ENCODE peak calls at places on chromosomes 7 and 10, in six cellular contexts. One of them, this sample, is unnamed.
A peak's percentile ranks its signal among the peaks of the same experiment; 100 is the strongest.

GRCh38 chr7:150971242-150972048 is 6.7 kb downstream of the KCNH2 start:
- DNase-seq in H9: no peak
- DNase-seq in Peyer's patch: no peak
- DNase-seq in left ventricle myocardium inferior: peak; percentile 52
- DNase-seq in MM.1S: no peak
- DNase-seq in dorsolateral prefrontal cortex: no peak
- DNase-seq in this sample: no peak

GRCh38 chr7:116161733-116162132 is 48.6 kb upstream of the TES start:
- DNase-seq in dorsolateral prefrontal cortex: no peak
- DNase-seq in H9: peak; percentile 49
- DNase-seq in Peyer's patch: no peak
- DNase-seq in left ventricle myocardium inferior: no peak
- DNase-seq in MM.1S: no peak
- DNase-seq in this sample: no peak

GRCh38 chr7:65832281-65832680 is 40.6 kb upstream of the VKORC1L1 start:
- DNase-seq in left ventricle myocardium inferior: no peak
- DNase-seq in H9: peak; percentile 42
- DNase-seq in MM.1S: no peak
- DNase-seq in Peyer's patch: no peak
- DNase-seq in dorsolateral prefrontal cortex: no peak
- DNase-seq in this sample: peak; percentile 35

GRCh38 chr7:121043314-121044234 is 55.1 kb downstream of the CPED1 start:
- DNase-seq in MM.1S: no peak
- DNase-seq in Peyer's patch: no peak
- DNase-seq in H9: no peak
- DNase-seq in dorsolateral prefrontal cortex: no peak
- DNase-seq in left ventricle myocardium inferior: no peak
- DNase-seq in this sample: no peak

GRCh38 chr7:93622036-93622714 is 47.7 kb upstream of the CALCR start:
- DNase-seq in dorsolateral prefrontal cortex: no peak
- DNase-seq in Peyer's patch: no peak
- DNase-seq in H9: peak; percentile 35
- DNase-seq in MM.1S: peak; percentile 57
- DNase-seq in left ventricle myocardium inferior: no peak
- DNase-seq in this sample: no peak

GRCh38 chr7:102897856-102898531 is 14.8 kb upstream of the LRRC17 start:
- DNase-seq in H9: no peak
- DNase-seq in Peyer's patch: no peak
- DNase-seq in left ventricle myocardium inferior: no peak
- DNase-seq in MM.1S: no peak
- DNase-seq in dorsolateral prefrontal cortex: no peak
- DNase-seq in this sample: no peak

GRCh38 chr7:118844748-118845147 is 620.2 kb downstream of the ANKRD7 start:
- DNase-seq in MM.1S: no peak
- DNase-seq in dorsolateral prefrontal cortex: no peak
- DNase-seq in Peyer's patch: no peak
- DNase-seq in H9: no peak
- DNase-seq in left ventricle myocardium inferior: no peak
- DNase-seq in this sample: no peak

GRCh38 chr7:151623766-151624165 is 104.1 kb upstream of the RHEB start:
- DNase-seq in dorsolateral prefrontal cortex: no peak
- DNase-seq in MM.1S: no peak
- DNase-seq in H9: no peak
- DNase-seq in Peyer's patch: no peak
- DNase-seq in left ventricle myocardium inferior: no peak
- DNase-seq in this sample: no peak

GRCh38 chr7:152106990-152107389 is 81.5 kb downstream of the GALNT11 start:
- DNase-seq in H9: no peak
- DNase-seq in dorsolateral prefrontal cortex: no peak
- DNase-seq in Peyer's patch: no peak
- DNase-seq in MM.1S: no peak
- DNase-seq in left ventricle myocardium inferior: no peak
- DNase-seq in this sample: no peak

GRCh38 chr10:109933984-109934565 is 10.8 kb upstream of the XPNPEP1 start:
- DNase-seq in left ventricle myocardium inferior: no peak
- DNase-seq in MM.1S: no peak
- DNase-seq in Peyer's patch: peak; percentile 64
- DNase-seq in dorsolateral prefrontal cortex: no peak
- DNase-seq in H9: peak; percentile 65
- DNase-seq in this sample: no peak

GRCh38 chr10:131174211-131174565 is 137.3 kb downstream of the TCERG1L start:
- DNase-seq in dorsolateral prefrontal cortex: peak; percentile 21
- DNase-seq in H9: peak; percentile 28
- DNase-seq in MM.1S: no peak
- DNase-seq in Peyer's patch: no peak
- DNase-seq in left ventricle myocardium inferior: no peak
- DNase-seq in this sample: no peak

GRCh38 chr10:8575551-8576100 is 521.1 kb downstream of the GATA3 start:
- DNase-seq in H9: no peak
- DNase-seq in Peyer's patch: no peak
- DNase-seq in left ventricle myocardium inferior: no peak
- DNase-seq in MM.1S: no peak
- DNase-seq in dorsolateral prefrontal cortex: no peak
- DNase-seq in this sample: no peak

GRCh38 chr10:121774813-121775212 is 153.0 kb downstream of the ATE1 start:
- DNase-seq in H9: no peak
- DNase-seq in left ventricle myocardium inferior: no peak
- DNase-seq in MM.1S: no peak
- DNase-seq in Peyer's patch: no peak
- DNase-seq in dorsolateral prefrontal cortex: no peak
- DNase-seq in this sample: no peak

GRCh38 chr10:285216-285967 is 150.1 kb downstream of the ZMYND11 start:
- DNase-seq in MM.1S: no peak
- DNase-seq in Peyer's patch: no peak
- DNase-seq in dorsolateral prefrontal cortex: no peak
- DNase-seq in left ventricle myocardium inferior: no peak
- DNase-seq in H9: no peak
- DNase-seq in this sample: no peak

GRCh38 chr10:114479307-114479706 is 75.0 kb upstream of the AFAP1L2 start:
- DNase-seq in MM.1S: no peak
- DNase-seq in dorsolateral prefrontal cortex: no peak
- DNase-seq in left ventricle myocardium inferior: peak; percentile 44
- DNase-seq in Peyer's patch: peak; percentile 75
- DNase-seq in H9: no peak
- DNase-seq in this sample: no peak

GRCh38 chr10:27784272-27784671 is 38.7 kb upstream of the MKX start:
- DNase-seq in dorsolateral prefrontal cortex: no peak
- DNase-seq in MM.1S: peak; percentile 56
- DNase-seq in H9: no peak
- DNase-seq in Peyer's patch: no peak
- DNase-seq in left ventricle myocardium inferior: no peak
- DNase-seq in this sample: no peak

GRCh38 chr7:74026406-74027123 is 1.4 kb upstream of the ELN start:
- DNase-seq in left ventricle myocardium inferior: peak; percentile 83
- DNase-seq in MM.1S: peak; percentile 28
- DNase-seq in H9: peak; percentile 88
- DNase-seq in Peyer's patch: peak; percentile 85
- DNase-seq in dorsolateral prefrontal cortex: peak; percentile 75
- DNase-seq in this sample: peak; percentile 64

GRCh38 chr7:149330914-149331567 is 69.0 kb downstream of the ZNF783 start:
- DNase-seq in Peyer's patch: no peak
- DNase-seq in H9: peak; percentile 48
- DNase-seq in MM.1S: no peak
- DNase-seq in left ventricle myocardium inferior: no peak
- DNase-seq in dorsolateral prefrontal cortex: no peak
- DNase-seq in this sample: no peak

GRCh38 chr7:33841658-33842057 is 63.7 kb upstream of the BMPER start:
- DNase-seq in dorsolateral prefrontal cortex: no peak
- DNase-seq in MM.1S: no peak
- DNase-seq in Peyer's patch: peak; percentile 47
- DNase-seq in H9: no peak
- DNase-seq in left ventricle myocardium inferior: no peak
- DNase-seq in this sample: no peak

GRCh38 chr7:18655969-18656761 is 160.6 kb downstream of the HDAC9 start:
- DNase-seq in Peyer's patch: no peak
- DNase-seq in dorsolateral prefrontal cortex: no peak
- DNase-seq in left ventricle myocardium inferior: no peak
- DNase-seq in H9: no peak
- DNase-seq in MM.1S: no peak
- DNase-seq in this sample: no peak

GRCh38 chr7:151743481-151743983 is 133.4 kb downstream of the PRKAG2 start:
- DNase-seq in dorsolateral prefrontal cortex: no peak
- DNase-seq in H9: no peak
- DNase-seq in left ventricle myocardium inferior: peak; percentile 57
- DNase-seq in MM.1S: no peak
- DNase-seq in Peyer's patch: no peak
- DNase-seq in this sample: no peak

GRCh38 chr7:82202965-82203364 is 240.6 kb downstream of the CACNA2D1 start:
- DNase-seq in left ventricle myocardium inferior: no peak
- DNase-seq in MM.1S: no peak
- DNase-seq in dorsolateral prefrontal cortex: no peak
- DNase-seq in Peyer's patch: no peak
- DNase-seq in H9: no peak
- DNase-seq in this sample: no peak

GRCh38 chr10:63120554-63120953 is 12.6 kb upstream of the NRBF2 start:
- DNase-seq in dorsolateral prefrontal cortex: no peak
- DNase-seq in left ventricle myocardium inferior: no peak
- DNase-seq in H9: no peak
- DNase-seq in MM.1S: no peak
- DNase-seq in Peyer's patch: no peak
- DNase-seq in this sample: no peak

GRCh38 chr7:108099650-108100049 is 30.5 kb downstream of the LAMB4 start:
- DNase-seq in Peyer's patch: no peak
- DNase-seq in left ventricle myocardium inferior: no peak
- DNase-seq in H9: no peak
- DNase-seq in dorsolateral prefrontal cortex: no peak
- DNase-seq in MM.1S: no peak
- DNase-seq in this sample: no peak

DNA sequence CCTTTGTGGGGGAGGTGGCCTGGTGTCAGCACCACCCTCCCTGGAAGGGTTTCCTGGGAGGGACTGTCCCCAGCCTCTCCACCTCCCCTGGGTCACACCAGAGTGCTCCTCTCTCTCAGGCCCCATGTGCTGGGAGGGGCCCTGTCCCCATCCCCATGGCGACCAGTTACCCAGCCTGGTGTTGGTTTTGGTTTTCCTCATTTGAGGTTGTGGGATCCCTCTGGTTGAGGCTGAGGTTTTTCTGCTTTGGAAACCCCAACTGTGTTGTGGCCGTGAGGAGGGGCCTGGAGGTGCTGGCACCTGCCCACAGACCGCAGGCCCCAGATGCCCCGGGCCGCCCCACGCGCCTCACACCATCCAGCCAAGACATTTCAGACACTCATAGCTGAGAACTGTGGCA is 106.3 kb downstream of the GRK5 start:
- DNase-seq in Peyer's patch: peak; percentile 74
- DNase-seq in H9: no peak
- DNase-seq in dorsolateral prefrontal cortex: no peak
- DNase-seq in left ventricle myocardium inferior: no peak
- DNase-seq in MM.1S: peak; percentile 86
- DNase-seq in this sample: no peak
- H3K27ac ChIP-seq in Peyer's patch: peak overlapping the region; percentile 51
- H3K27ac ChIP-seq in H9: no peak overlapping the region
- H3K27ac ChIP-seq in dorsolateral prefrontal cortex: no peak overlapping the region
- H3K27ac ChIP-seq in left ventricle myocardium inferior: peak overlapping the region; percentile 45
- H3K27ac ChIP-seq in MM.1S: peak overlapping the region; percentile 33
- H3K27ac ChIP-seq in this sample: no peak overlapping the region

DNA sequence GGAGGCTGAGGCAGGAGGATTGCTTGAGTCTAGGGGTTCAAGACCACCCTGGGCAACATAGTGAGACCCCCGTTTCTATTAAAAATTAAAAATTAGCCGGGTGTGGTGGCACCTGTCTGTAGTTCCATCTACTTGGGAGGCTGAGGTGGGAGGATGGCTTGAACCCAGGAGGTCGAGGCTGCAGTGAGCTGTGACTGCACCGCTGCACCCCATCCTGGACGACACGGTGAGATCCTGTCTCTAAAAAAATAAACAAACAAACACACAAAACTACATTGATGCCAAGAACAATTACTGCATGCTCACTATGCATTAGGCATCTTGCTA is 761 bp upstream of the CHST12 start:
- DNase-seq in MM.1S: no peak
- DNase-seq in left ventricle myocardium inferior: no peak
- DNase-seq in dorsolateral prefrontal cortex: no peak
- DNase-seq in Peyer's patch: no peak
- DNase-seq in H9: no peak
- DNase-seq in this sample: no peak
- H3K27ac ChIP-seq in MM.1S: peak overlapping the region; percentile 23
- H3K27ac ChIP-seq in left ventricle myocardium inferior: peak overlapping the region; percentile 82
- H3K27ac ChIP-seq in dorsolateral prefrontal cortex: no peak overlapping the region
- H3K27ac ChIP-seq in Peyer's patch: peak overlapping the region; percentile 44
- H3K27ac ChIP-seq in H9: no peak overlapping the region
- H3K27ac ChIP-seq in this sample: no peak overlapping the region

DNA sequence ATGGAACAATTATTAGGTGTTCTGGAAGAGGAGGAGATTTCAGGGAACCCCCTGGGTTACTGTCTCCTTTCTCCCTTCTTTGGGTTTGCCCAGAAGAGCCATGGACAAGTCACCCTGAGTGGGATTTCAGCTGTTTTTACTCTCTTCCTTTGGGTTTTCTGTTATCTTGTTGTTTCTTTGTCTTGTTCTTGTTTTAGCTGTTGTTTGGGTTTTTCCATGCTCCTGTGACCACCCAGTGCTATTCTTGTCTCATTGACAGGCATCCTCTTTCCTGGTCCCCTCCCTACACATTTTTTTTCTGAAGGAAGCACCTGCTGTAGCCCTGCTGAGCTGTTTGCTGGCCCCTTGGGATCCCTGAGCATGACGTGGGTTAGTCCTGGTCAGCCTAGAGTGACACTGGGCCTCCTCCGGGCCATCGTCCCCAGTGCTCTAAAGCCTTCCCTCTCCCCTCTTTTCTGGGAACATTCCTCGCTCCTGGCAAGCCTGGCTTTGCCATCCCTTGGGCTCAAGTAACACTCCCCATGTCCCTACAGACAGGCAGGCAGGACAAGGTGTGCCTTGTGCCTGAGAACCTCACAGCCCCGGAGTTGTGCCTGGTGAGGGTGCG is 3.5 kb downstream of the SH2D4B start:
- DNase-seq in MM.1S: no peak
- DNase-seq in H9: no peak
- DNase-seq in Peyer's patch: no peak
- DNase-seq in left ventricle myocardium inferior: peak; percentile 50
- DNase-seq in dorsolateral prefrontal cortex: no peak
- DNase-seq in this sample: no peak
- H3K27ac ChIP-seq in MM.1S: no peak overlapping the region
- H3K27ac ChIP-seq in H9: no peak overlapping the region
- H3K27ac ChIP-seq in Peyer's patch: no peak overlapping the region
- H3K27ac ChIP-seq in left ventricle myocardium inferior: peak overlapping the region; percentile 85
- H3K27ac ChIP-seq in dorsolateral prefrontal cortex: no peak overlapping the region
- H3K27ac ChIP-seq in this sample: no peak overlapping the region

GRCh38 chr7:134882481-134882880 is 103.0 kb downstream of the CALD1 start:
- DNase-seq in Peyer's patch: no peak
- DNase-seq in dorsolateral prefrontal cortex: no peak
- DNase-seq in MM.1S: no peak
- DNase-seq in left ventricle myocardium inferior: no peak
- DNase-seq in H9: no peak
- DNase-seq in this sample: no peak

GRCh38 chr7:134887523-134887922 is 98.8 kb upstream of the AGBL3 start:
- DNase-seq in H9: no peak
- DNase-seq in MM.1S: no peak
- DNase-seq in Peyer's patch: no peak
- DNase-seq in dorsolateral prefrontal cortex: no peak
- DNase-seq in left ventricle myocardium inferior: no peak
- DNase-seq in this sample: no peak

GRCh38 chr7:134885967-134886352 is 100.3 kb upstream of the AGBL3 start:
- DNase-seq in MM.1S: no peak
- DNase-seq in left ventricle myocardium inferior: no peak
- DNase-seq in dorsolateral prefrontal cortex: no peak
- DNase-seq in Peyer's patch: no peak
- DNase-seq in H9: no peak
- DNase-seq in this sample: no peak

GRCh38 chr7:134888141-134888740 is 98.1 kb upstream of the AGBL3 start:
- DNase-seq in MM.1S: no peak
- DNase-seq in dorsolateral prefrontal cortex: no peak
- DNase-seq in left ventricle myocardium inferior: no peak
- DNase-seq in H9: no peak
- DNase-seq in Peyer's patch: no peak
- DNase-seq in this sample: no peak

GRCh38 chr7:134886353-134887057 is 99.8 kb upstream of the AGBL3 start:
- DNase-seq in MM.1S: no peak
- DNase-seq in Peyer's patch: no peak
- DNase-seq in left ventricle myocardium inferior: peak; percentile 62
- DNase-seq in dorsolateral prefrontal cortex: no peak
- DNase-seq in H9: no peak
- DNase-seq in this sample: no peak
- H3K27ac ChIP-seq in MM.1S: no peak overlapping the region
- H3K27ac ChIP-seq in Peyer's patch: peak overlapping the region; percentile 63
- H3K27ac ChIP-seq in left ventricle myocardium inferior: peak overlapping the region; percentile 80
- H3K27ac ChIP-seq in dorsolateral prefrontal cortex: no peak overlapping the region
- H3K27ac ChIP-seq in H9: no peak overlapping the region
- H3K27ac ChIP-seq in this sample: no peak overlapping the region

This sample was measured in substantia nigra.